ENCODE peak calls at places on chromosomes 12 and 14, in eight cellular contexts. One of them, this sample, is unnamed.

GRCh38 chr12:104513681-104514080 is 56.9 kb downstream of the CHST11 start:
- DNase-seq in AG09319: no peak
- DNase-seq in A549: no peak
- DNase-seq in fibroblast of lung: peak; percentile 99
- DNase-seq in WTC11: no peak
- DNase-seq in lower leg skin: no peak
- DNase-seq in right lobe of liver: no peak
- DNase-seq in GM10248: no peak
- DNase-seq in this sample: no peak

GRCh38 chr12:19576421-19576925 is 137.2 kb downstream of the AEBP2 start:
- DNase-seq in AG09319: no peak
- DNase-seq in A549: no peak
- DNase-seq in fibroblast of lung: no peak
- DNase-seq in WTC11: no peak
- DNase-seq in lower leg skin: no peak
- DNase-seq in right lobe of liver: no peak
- DNase-seq in GM10248: no peak
- DNase-seq in this sample: no peak

GRCh38 chr12:28191018-28191595 is 851 bp downstream of the CCDC91 start:
- DNase-seq in AG09319: peak; percentile 18
- DNase-seq in A549: peak; percentile 22
- DNase-seq in fibroblast of lung: peak; percentile 74
- DNase-seq in WTC11: no peak
- DNase-seq in lower leg skin: peak; percentile 84
- DNase-seq in right lobe of liver: no peak
- DNase-seq in GM10248: peak; percentile 12
- DNase-seq in this sample: no peak

GRCh38 chr14:72685456-72685855 is 208.4 kb downstream of the DPF3 start:
- DNase-seq in AG09319: no peak
- DNase-seq in A549: no peak
- DNase-seq in fibroblast of lung: peak; percentile 23
- DNase-seq in WTC11: no peak
- DNase-seq in lower leg skin: no peak
- DNase-seq in right lobe of liver: no peak
- DNase-seq in GM10248: no peak
- DNase-seq in this sample: no peak

GRCh38 chr12:911191-911826 is 38.2 kb downstream of the RAD52 start:
- DNase-seq in AG09319: no peak
- DNase-seq in A549: no peak
- DNase-seq in fibroblast of lung: no peak
- DNase-seq in WTC11: no peak
- DNase-seq in lower leg skin: no peak
- DNase-seq in right lobe of liver: no peak
- DNase-seq in GM10248: no peak
- DNase-seq in this sample: no peak

GRCh38 chr12:52215587-52216031 is 17.4 kb upstream of the KRT7 start:
- DNase-seq in AG09319: no peak
- DNase-seq in A549: peak; percentile 85
- DNase-seq in fibroblast of lung: peak; percentile 84
- DNase-seq in WTC11: no peak
- DNase-seq in lower leg skin: peak; percentile 86
- DNase-seq in right lobe of liver: peak; percentile 37
- DNase-seq in GM10248: no peak
- DNase-seq in this sample: peak; percentile 57

GRCh38 chr14:99633141-99633540 is 11.8 kb upstream of the HHIPL1 start:
- DNase-seq in AG09319: no peak
- DNase-seq in A549: no peak
- DNase-seq in fibroblast of lung: no peak
- DNase-seq in WTC11: no peak
- DNase-seq in lower leg skin: no peak
- DNase-seq in right lobe of liver: no peak
- DNase-seq in GM10248: no peak
- DNase-seq in this sample: no peak

GRCh38 chr12:66345212-66345611 is 42.9 kb downstream of the HELB start:
- DNase-seq in AG09319: no peak
- DNase-seq in A549: no peak
- DNase-seq in fibroblast of lung: no peak
- DNase-seq in WTC11: no peak
- DNase-seq in lower leg skin: no peak
- DNase-seq in right lobe of liver: no peak
- DNase-seq in GM10248: no peak
- DNase-seq in this sample: no peak

DNA sequence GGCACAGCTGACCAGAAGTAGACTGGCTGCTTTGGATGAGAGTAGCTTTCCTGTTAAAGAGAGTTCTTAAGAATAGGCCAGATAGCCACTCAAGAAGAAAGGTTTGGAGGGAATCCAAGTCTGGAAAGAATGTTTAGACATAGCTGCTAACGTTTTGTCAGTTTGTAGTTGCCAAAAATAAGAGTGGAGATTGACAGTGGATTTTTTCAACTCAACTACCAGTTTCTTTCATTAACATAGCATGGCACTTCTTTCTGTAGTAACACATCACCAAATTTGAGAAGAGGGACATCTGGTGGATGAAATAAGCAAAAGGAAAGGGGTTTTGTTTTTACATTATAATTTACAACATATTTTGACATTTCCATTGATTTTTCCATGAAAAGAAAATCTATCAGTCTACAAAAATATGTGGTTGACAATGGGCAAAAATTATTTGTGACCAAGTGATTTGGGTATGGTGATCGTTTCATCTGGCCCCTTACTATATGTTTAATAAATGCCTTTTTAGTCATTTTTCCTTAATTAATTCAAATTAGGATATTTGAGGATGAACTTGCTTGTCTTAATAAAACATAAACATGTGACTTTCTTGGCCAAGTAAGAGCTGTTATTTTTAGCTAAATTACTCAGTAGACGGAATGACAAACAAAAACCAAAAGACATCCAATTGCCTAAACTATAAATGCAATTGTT is 71.1 kb downstream of the PTPRR start:
- DNase-seq in AG09319: no peak
- DNase-seq in A549: peak; percentile 4
- DNase-seq in fibroblast of lung: peak; percentile 32
- DNase-seq in WTC11: no peak
- DNase-seq in lower leg skin: no peak
- DNase-seq in right lobe of liver: no peak
- DNase-seq in GM10248: no peak
- DNase-seq in this sample: no peak
- TF ChIP-seq CTCF in AG09319: peak; percentile 50
- TF ChIP-seq CTCF in A549: peak; percentile 34
- TF ChIP-seq CTCF in fibroblast of lung: peak; percentile 28
- TF ChIP-seq CTCF in WTC11: no peak
- TF ChIP-seq CTCF in lower leg skin: no peak
- TF ChIP-seq CTCF in right lobe of liver: peak; percentile 55
- TF ChIP-seq CTCF in GM10248: peak; percentile 19
- TF ChIP-seq CTCF in this sample: peak; percentile 87

GRCh38 chr14:91484744-91485143 is 25.4 kb downstream of the PPP4R3A start:
- DNase-seq in AG09319: no peak
- DNase-seq in A549: no peak
- DNase-seq in fibroblast of lung: no peak
- DNase-seq in WTC11: no peak
- DNase-seq in lower leg skin: no peak
- DNase-seq in right lobe of liver: no peak
- DNase-seq in GM10248: no peak
- DNase-seq in this sample: no peak

GRCh38 chr14:91482278-91483023 is 27.7 kb downstream of the PPP4R3A start:
- DNase-seq in AG09319: no peak
- DNase-seq in A549: no peak
- DNase-seq in fibroblast of lung: peak; percentile 40
- DNase-seq in WTC11: no peak
- DNase-seq in lower leg skin: no peak
- DNase-seq in right lobe of liver: no peak
- DNase-seq in GM10248: no peak
- DNase-seq in this sample: no peak

GRCh38 chr14:91484186-91484585 is 25.9 kb downstream of the PPP4R3A start:
- DNase-seq in AG09319: no peak
- DNase-seq in A549: no peak
- DNase-seq in fibroblast of lung: no peak
- DNase-seq in WTC11: no peak
- DNase-seq in lower leg skin: no peak
- DNase-seq in right lobe of liver: no peak
- DNase-seq in GM10248: no peak
- DNase-seq in this sample: no peak
- TF ChIP-seq CTCF in AG09319: no peak
- TF ChIP-seq CTCF in A549: no peak
- TF ChIP-seq CTCF in fibroblast of lung: no peak
- TF ChIP-seq CTCF in WTC11: no peak
- TF ChIP-seq CTCF in lower leg skin: no peak
- TF ChIP-seq CTCF in right lobe of liver: no peak
- TF ChIP-seq CTCF in GM10248: no peak
- TF ChIP-seq CTCF in this sample: peak; percentile 33

DNA sequence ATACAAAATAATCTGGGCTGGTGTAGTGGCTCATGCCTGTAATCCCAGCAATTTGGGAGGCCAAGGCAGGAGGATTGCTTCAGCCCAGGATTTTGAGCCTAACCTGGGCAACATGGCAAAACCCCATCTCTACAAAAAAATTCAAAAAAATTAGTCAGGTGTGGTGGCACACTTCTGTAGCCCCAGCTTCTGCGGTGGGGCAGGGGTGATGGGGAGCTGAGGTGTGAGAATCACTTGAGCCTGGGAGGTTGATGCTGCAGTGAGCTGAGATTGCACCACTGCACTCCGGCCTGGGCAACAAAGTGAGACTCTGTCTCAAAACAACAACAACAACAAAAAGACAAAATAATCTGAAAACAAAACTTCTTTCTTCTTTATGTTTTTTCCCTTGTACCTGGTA is 66.0 kb downstream of the TC2N start:
- DNase-seq in AG09319: no peak
- DNase-seq in A549: no peak
- DNase-seq in fibroblast of lung: no peak
- DNase-seq in WTC11: no peak
- DNase-seq in lower leg skin: no peak
- DNase-seq in right lobe of liver: no peak
- DNase-seq in GM10248: no peak
- DNase-seq in this sample: no peak
- TF ChIP-seq CTCF in AG09319: no peak
- TF ChIP-seq CTCF in A549: no peak
- TF ChIP-seq CTCF in fibroblast of lung: no peak
- TF ChIP-seq CTCF in WTC11: no peak
- TF ChIP-seq CTCF in lower leg skin: no peak
- TF ChIP-seq CTCF in right lobe of liver: no peak
- TF ChIP-seq CTCF in GM10248: no peak
- TF ChIP-seq CTCF in this sample: no peak

GRCh38 chr14:102086346-102086971 is 385 bp downstream of the HSP90AA1 start:
- DNase-seq in AG09319: no peak
- DNase-seq in A549: no peak
- DNase-seq in fibroblast of lung: peak; percentile 66
- DNase-seq in WTC11: no peak
- DNase-seq in lower leg skin: peak; percentile 87
- DNase-seq in right lobe of liver: peak; percentile 61
- DNase-seq in GM10248: peak; percentile 67
- DNase-seq in this sample: no peak

GRCh38 chr14:102085503-102085902 is 1.3 kb downstream of the HSP90AA1 start:
- DNase-seq in AG09319: no peak
- DNase-seq in A549: no peak
- DNase-seq in fibroblast of lung: no peak
- DNase-seq in WTC11: no peak
- DNase-seq in lower leg skin: no peak
- DNase-seq in right lobe of liver: no peak
- DNase-seq in GM10248: no peak
- DNase-seq in this sample: no peak

GRCh38 chr14:102087762-102088011 is 843 bp upstream of the HSP90AA1 start:
- DNase-seq in AG09319: no peak
- DNase-seq in A549: no peak
- DNase-seq in fibroblast of lung: no peak
- DNase-seq in WTC11: no peak
- DNase-seq in lower leg skin: no peak
- DNase-seq in right lobe of liver: no peak
- DNase-seq in GM10248: no peak
- DNase-seq in this sample: no peak

GRCh38 chr14:102088012-102088792 is 1.4 kb upstream of the HSP90AA1 start:
- DNase-seq in AG09319: no peak
- DNase-seq in A549: no peak
- DNase-seq in fibroblast of lung: no peak
- DNase-seq in WTC11: peak; percentile 72
- DNase-seq in lower leg skin: peak; percentile 93
- DNase-seq in right lobe of liver: peak; percentile 70
- DNase-seq in GM10248: peak; percentile 56
- DNase-seq in this sample: no peak

DNA sequence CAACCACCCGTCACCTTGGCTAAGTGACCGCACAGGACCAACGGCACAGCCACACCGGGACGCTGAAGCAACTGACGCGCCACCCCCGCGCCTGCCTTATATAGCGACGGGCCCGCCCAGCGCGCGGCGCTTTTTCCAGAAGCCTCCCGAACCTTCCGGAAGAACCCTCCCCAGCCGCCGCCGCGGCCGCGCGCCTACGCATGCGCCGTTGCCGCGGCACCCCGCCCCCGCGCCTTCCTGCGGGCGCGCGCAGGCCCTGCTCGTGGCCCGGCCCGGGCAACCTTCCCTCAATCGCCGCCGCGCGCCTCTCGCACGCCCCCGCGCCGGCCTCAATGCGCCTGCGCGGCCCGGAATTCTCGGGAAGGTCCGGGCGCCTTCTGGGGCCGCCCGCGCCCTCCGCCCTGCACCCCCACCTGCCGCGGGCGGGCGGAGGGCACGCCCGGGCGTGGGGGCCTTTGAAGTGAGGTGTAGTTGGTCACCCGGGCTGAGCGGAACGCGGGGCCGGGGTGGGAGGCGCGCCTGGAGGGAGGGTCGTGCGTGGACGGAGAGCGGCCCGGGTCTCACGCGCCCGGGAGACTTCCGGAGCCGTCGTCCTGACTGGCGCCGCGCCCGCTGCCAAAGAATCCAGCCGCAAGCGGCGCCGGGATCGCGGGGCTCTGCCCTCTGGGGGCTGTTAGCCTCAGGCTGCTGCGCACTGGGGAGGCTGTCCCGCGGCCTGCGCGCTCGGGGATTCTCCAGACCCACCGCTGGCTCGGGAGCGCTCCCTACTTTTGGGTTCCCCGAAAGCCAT is at the start of gene HSP90AA1:
- DNase-seq in AG09319: peak; percentile 80
- DNase-seq in A549: peak; percentile 85
- DNase-seq in fibroblast of lung: peak; percentile 85
- DNase-seq in WTC11: peak; percentile 94
- DNase-seq in lower leg skin: peak; percentile 99
- DNase-seq in right lobe of liver: peak; percentile 94
- DNase-seq in GM10248: peak; percentile 97
- DNase-seq in this sample: peak; percentile 96
- TF ChIP-seq CTCF in AG09319: peak; percentile 23
- TF ChIP-seq CTCF in A549: no peak
- TF ChIP-seq CTCF in fibroblast of lung: peak; percentile 27
- TF ChIP-seq CTCF in WTC11: no peak
- TF ChIP-seq CTCF in lower leg skin: no peak
- TF ChIP-seq CTCF in right lobe of liver: no peak
- TF ChIP-seq CTCF in GM10248: no peak
- TF ChIP-seq CTCF in this sample: peak; percentile 51

DNA sequence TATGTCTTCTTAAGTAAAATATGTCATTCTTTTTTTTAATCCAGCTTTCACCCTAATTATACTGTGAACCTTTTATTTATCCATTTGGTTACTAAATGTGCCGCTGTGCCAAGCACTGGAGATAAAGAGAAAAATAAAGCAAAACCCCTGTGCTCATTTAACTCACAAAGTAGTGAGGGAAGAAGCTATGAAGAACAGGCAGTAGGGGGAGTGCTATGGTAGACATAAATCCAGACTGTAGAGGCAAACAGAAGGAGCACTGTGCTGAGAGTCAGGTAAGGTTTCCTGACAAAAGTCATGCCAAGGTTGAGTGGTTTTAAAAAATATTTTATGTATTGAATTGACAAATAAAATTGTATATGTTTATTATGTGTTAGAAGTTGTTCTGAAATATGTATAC is 188.5 kb upstream of the SYT10 start:
- DNase-seq in AG09319: no peak
- DNase-seq in A549: no peak
- DNase-seq in fibroblast of lung: no peak
- DNase-seq in WTC11: no peak
- DNase-seq in lower leg skin: no peak
- DNase-seq in right lobe of liver: no peak
- DNase-seq in GM10248: no peak
- DNase-seq in this sample: no peak
- TF ChIP-seq CTCF in AG09319: no peak
- TF ChIP-seq CTCF in A549: no peak
- TF ChIP-seq CTCF in fibroblast of lung: no peak
- TF ChIP-seq CTCF in WTC11: no peak
- TF ChIP-seq CTCF in lower leg skin: no peak
- TF ChIP-seq CTCF in right lobe of liver: peak; percentile 8
- TF ChIP-seq CTCF in GM10248: no peak
- TF ChIP-seq CTCF in this sample: no peak

This sample was measured in chondrocyte.